ENCODE peak calls at places on chromosomes 11 and 22, in five cellular contexts. W, X, O, Z and K are unnamed samples.

GRCh38 chr11:62186195-62186594 is 3.8 kb upstream of the SCGB1D1 start:
- DNase-seq in W (no peak), X (no peak), O (peak), Z (no peak), K (no peak)

GRCh38 chr11:66546368-66546965 is at the start of gene ACTN3:
- DNase-seq in W (no peak), X (no peak), O (peak), Z (peak), K (no peak)

GRCh38 chr11:34052036-34052607 is 591 bp downstream of the CAPRIN1 start:
- DNase-seq in W (peak), X (peak), O (peak), Z (peak), K (peak)

GRCh38 chr11:69122642-69123431 is 32.9 kb upstream of the SMIM38 start:
- DNase-seq in W (peak), X (peak), O (peak), Z (peak), K (peak)

GRCh38 chr22:30183861-30184278 is 62.7 kb downstream of the LIF start:
- DNase-seq in W (no peak), X (no peak), O (no peak), Z (no peak), K (no peak)

GRCh38 chr11:105609341-105609781 is 512 bp upstream of the GRIA4 start:
- DNase-seq in W (peak), X (no peak), O (no peak), Z (peak), K (no peak)

GRCh38 chr22:31449521-31449920 is 40.1 kb downstream of the EIF4ENIF1 start:
- DNase-seq in W (no peak), X (no peak), O (no peak), Z (peak), K (no peak)

GRCh38 chr11:69841859-69842698 is 22.9 kb upstream of the FGF3 start:
- DNase-seq in W (peak), X (no peak), O (no peak), Z (no peak), K (no peak)

GRCh38 chr11:96098511-96099241 is 174.8 kb upstream of the MTMR2 start:
- DNase-seq in W (peak), X (no peak), O (no peak), Z (no peak), K (no peak)

GRCh38 chr11:130732476-130732875 is 183.8 kb downstream of the SNX19 start:
- DNase-seq in W (no peak), X (no peak), O (no peak), Z (no peak), K (no peak)

GRCh38 chr11:102384419-102385052 is 37.5 kb downstream of the BIRC2 start:
- DNase-seq in W (no peak), X (peak), O (peak), Z (no peak), K (no peak)

GRCh38 chr22:34414467-34415440 is 494.5 kb upstream of the LARGE1 start:
- DNase-seq in W (peak), X (peak), O (no peak), Z (peak), K (peak)

DNA sequence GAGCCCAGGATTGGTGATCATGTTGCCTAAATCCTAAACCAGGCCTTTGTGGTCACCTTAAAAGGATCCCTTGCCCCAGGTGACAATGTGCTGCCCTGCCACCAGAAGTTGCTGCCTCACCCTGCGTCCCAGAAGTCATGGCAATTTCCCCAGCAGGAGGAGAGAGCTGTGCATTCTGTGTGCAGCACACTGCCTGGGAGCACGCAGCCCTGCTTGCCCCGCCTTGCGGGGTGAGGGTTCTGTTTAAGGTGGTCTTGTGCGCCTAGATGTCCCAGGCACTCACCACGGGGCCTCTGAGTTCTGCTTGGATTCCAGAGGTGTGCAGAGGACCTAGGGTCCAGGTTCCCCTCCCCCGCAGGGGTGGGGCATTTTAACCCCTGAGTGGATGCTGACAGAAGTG is 95.0 kb downstream of the GRAMD1B start:
- DNase-seq in W (no peak), X (no peak), O (no peak), Z (peak), K (no peak)
- H3K27ac ChIP-seq in W (no peak), X (no peak), O (no peak), Z (no peak), K (peak)

GRCh38 chr11:117909611-117910382 is 19.4 kb downstream of the TMPRSS13 start:
- DNase-seq in W (peak), X (no peak), O (no peak), Z (no peak), K (no peak)
- H3K27ac ChIP-seq in W (no peak), X (no peak), O (no peak), Z (peak), K (no peak)

DNA sequence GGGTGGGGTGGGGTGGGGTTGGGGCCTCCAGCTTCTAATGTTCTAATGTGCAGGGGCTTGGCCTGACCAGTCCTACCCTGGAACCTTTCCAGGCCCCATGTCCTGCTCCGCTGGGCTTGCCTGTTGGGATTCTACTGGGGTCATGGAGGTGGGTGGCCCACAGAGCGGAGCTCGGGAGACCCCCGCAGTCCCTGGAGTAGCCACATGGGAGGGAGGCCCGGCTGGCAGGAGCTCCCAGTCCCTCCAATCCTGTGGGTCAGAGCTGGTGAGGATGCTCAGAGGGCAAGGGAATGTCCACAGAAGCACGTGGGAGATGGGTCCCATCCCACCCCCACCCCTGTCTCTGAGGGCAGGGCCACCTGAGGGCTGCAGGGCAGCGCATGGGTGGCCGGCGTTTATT is 2.9 kb downstream of the SEPTIN5 start:
- DNase-seq in W (no peak), X (no peak), O (no peak), Z (no peak), K (no peak)
- H3K27ac ChIP-seq in W (no peak), X (no peak), O (no peak), Z (no peak), K (no peak)

DNA sequence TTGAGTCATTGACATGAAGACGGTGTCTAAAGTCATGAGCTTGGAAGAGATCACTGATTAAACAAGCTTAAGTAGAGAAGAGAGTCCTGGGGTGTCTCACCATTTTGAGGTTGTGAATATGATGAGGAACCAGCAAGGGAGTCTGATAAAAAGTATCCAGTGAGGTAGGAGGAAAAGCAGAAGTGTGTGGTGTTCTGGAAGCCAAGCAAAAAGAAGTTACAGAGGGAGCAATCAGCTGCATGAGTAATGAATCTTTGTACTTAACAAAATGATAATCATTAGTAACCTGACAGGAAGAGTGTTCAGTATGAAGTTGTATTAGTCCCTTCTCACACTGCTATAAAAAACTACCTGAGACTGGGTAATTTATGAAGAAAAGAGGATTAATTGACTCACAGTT is 131.3 kb downstream of the C11orf87 start:
- DNase-seq in W (no peak), X (no peak), O (no peak), Z (no peak), K (no peak)
- H3K27ac ChIP-seq in W (no peak), X (no peak), O (no peak), Z (no peak), K (no peak)

DNA sequence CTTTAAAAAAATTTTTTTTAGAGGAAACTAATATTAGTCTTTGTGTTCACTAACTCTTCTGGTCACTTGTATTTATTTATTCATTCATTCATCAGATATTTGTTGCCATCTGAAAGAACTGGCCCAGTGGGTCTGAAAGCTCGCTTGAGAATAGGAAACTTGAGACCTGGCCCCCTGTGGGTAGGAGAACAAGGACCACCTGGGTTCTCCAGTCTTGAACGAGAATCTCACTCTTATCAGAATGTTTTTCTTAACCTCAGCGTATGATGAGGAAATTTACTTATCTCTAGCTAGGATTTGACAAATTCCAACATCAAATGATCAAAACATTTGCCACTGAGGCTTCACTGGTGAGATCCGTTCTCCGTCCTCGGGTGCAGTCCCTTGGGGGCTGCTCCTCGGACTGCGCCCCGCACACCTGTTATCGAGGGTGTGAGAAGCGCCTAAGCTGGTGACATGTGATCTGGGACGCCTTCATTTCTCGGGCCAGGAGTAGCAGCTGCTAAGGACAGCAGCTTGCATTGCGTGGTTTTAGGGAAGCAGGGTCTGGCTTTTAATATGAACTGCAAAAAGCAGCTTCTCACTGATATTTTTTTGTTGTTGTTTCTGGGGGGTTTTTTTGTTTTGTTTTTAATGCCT is 6.3 kb downstream of the C22orf31 start:
- DNase-seq in W (no peak), X (no peak), O (no peak), Z (no peak), K (no peak)
- H3K27ac ChIP-seq in W (no peak), X (no peak), O (no peak), Z (no peak), K (no peak)

GRCh38 chr22:28629420-28630184 is 50.0 kb downstream of the TTC28 start:
- DNase-seq in W (no peak), X (no peak), O (no peak), Z (no peak), K (no peak)
- H3K27ac ChIP-seq in W (no peak), X (no peak), O (no peak), Z (peak), K (no peak)

GRCh38 chr11:46295996-46296519 is 18.6 kb downstream of the CREB3L1 start:
- DNase-seq in W (no peak), X (no peak), O (no peak), Z (no peak), K (no peak)
- H3K27ac ChIP-seq in W (no peak), X (peak), O (peak), Z (peak), K (no peak)